ENCODE peak calls at places on chromosomes 12 and 14, in eight cellular contexts. One of them, this sample, is unnamed.
A peak's percentile ranks its signal among the peaks of the same experiment; 100 is the strongest.

GRCh38 chr14:50835280-50835679 is 4.3 kb upstream of the NIN start:
- DNase-seq in spleen: no peak
- DNase-seq in AG09309: no peak
- DNase-seq in uterus: no peak
- DNase-seq in stomach: no peak
- DNase-seq in endothelial cell: no peak
- DNase-seq in MCF 10A: no peak
- DNase-seq in Caco-2: no peak
- DNase-seq in this sample: no peak

GRCh38 chr12:120230326-120230973 is 29.5 kb upstream of the RPLP0 start:
- DNase-seq in spleen: no peak
- DNase-seq in endothelial cell: no peak
- DNase-seq in Caco-2: peak; percentile 86
- DNase-seq in MCF 10A: peak; percentile 86
- DNase-seq in uterus: peak; percentile 88
- DNase-seq in stomach: peak; percentile 51
- DNase-seq in AG09309: peak; percentile 73
- DNase-seq in this sample: no peak

GRCh38 chr12:28089363-28089762 is 100.9 kb upstream of the CCDC91 start:
- DNase-seq in endothelial cell: no peak
- DNase-seq in uterus: no peak
- DNase-seq in Caco-2: no peak
- DNase-seq in spleen: no peak
- DNase-seq in AG09309: no peak
- DNase-seq in MCF 10A: peak; percentile 51
- DNase-seq in stomach: no peak
- DNase-seq in this sample: no peak

GRCh38 chr14:23831591-23831990 is 122.0 kb upstream of the DHRS4 start:
- DNase-seq in spleen: no peak
- DNase-seq in stomach: no peak
- DNase-seq in AG09309: no peak
- DNase-seq in uterus: no peak
- DNase-seq in endothelial cell: no peak
- DNase-seq in MCF 10A: no peak
- DNase-seq in Caco-2: no peak
- DNase-seq in this sample: no peak

GRCh38 chr12:14771651-14772137 is 31.6 kb downstream of the WBP11 start:
- DNase-seq in stomach: no peak
- DNase-seq in spleen: no peak
- DNase-seq in MCF 10A: no peak
- DNase-seq in Caco-2: no peak
- DNase-seq in uterus: no peak
- DNase-seq in AG09309: no peak
- DNase-seq in endothelial cell: peak; percentile 17
- DNase-seq in this sample: no peak

GRCh38 chr14:89630096-89630829 is 213.2 kb upstream of the FOXN3 start:
- DNase-seq in uterus: no peak
- DNase-seq in stomach: no peak
- DNase-seq in MCF 10A: no peak
- DNase-seq in spleen: no peak
- DNase-seq in Caco-2: no peak
- DNase-seq in AG09309: no peak
- DNase-seq in endothelial cell: no peak
- DNase-seq in this sample: no peak

GRCh38 chr12:123761841-123762714 is at the start of gene DNAH10:
- DNase-seq in stomach: no peak
- DNase-seq in AG09309: no peak
- DNase-seq in MCF 10A: no peak
- DNase-seq in uterus: no peak
- DNase-seq in Caco-2: peak; percentile 90
- DNase-seq in endothelial cell: peak; percentile 82
- DNase-seq in spleen: peak; percentile 87
- DNase-seq in this sample: no peak

GRCh38 chr14:31206536-31207286 is 882 bp downstream of the HECTD1 start:
- DNase-seq in AG09309: no peak
- DNase-seq in MCF 10A: peak; percentile 44
- DNase-seq in uterus: no peak
- DNase-seq in spleen: peak; percentile 90
- DNase-seq in Caco-2: peak; percentile 51
- DNase-seq in stomach: peak; percentile 50
- DNase-seq in endothelial cell: peak; percentile 50
- DNase-seq in this sample: peak; percentile 90

GRCh38 chr14:82447586-82447985 is 913.9 kb upstream of the SEL1L start:
- DNase-seq in spleen: no peak
- DNase-seq in endothelial cell: no peak
- DNase-seq in MCF 10A: peak; percentile 3
- DNase-seq in stomach: no peak
- DNase-seq in AG09309: no peak
- DNase-seq in uterus: no peak
- DNase-seq in Caco-2: peak; percentile 25
- DNase-seq in this sample: no peak

GRCh38 chr12:110528277-110528839 is 26.2 kb downstream of the RAD9B start:
- DNase-seq in stomach: no peak
- DNase-seq in spleen: no peak
- DNase-seq in MCF 10A: no peak
- DNase-seq in endothelial cell: no peak
- DNase-seq in AG09309: no peak
- DNase-seq in uterus: no peak
- DNase-seq in Caco-2: no peak
- DNase-seq in this sample: no peak

GRCh38 chr14:55739967-55740707 is 160.1 kb downstream of the KTN1 start:
- DNase-seq in AG09309: no peak
- DNase-seq in MCF 10A: no peak
- DNase-seq in endothelial cell: no peak
- DNase-seq in Caco-2: no peak
- DNase-seq in uterus: no peak
- DNase-seq in spleen: no peak
- DNase-seq in stomach: no peak
- DNase-seq in this sample: no peak

GRCh38 chr12:97948591-97948990 is 486.0 kb downstream of the RMST start:
- DNase-seq in stomach: no peak
- DNase-seq in Caco-2: no peak
- DNase-seq in uterus: no peak
- DNase-seq in AG09309: no peak
- DNase-seq in MCF 10A: no peak
- DNase-seq in spleen: no peak
- DNase-seq in endothelial cell: no peak
- DNase-seq in this sample: no peak

GRCh38 chr12:60257063-60257462 is 661.2 kb downstream of the SLC16A7 start:
- DNase-seq in endothelial cell: no peak
- DNase-seq in stomach: no peak
- DNase-seq in MCF 10A: peak; percentile 43
- DNase-seq in AG09309: peak; percentile 41
- DNase-seq in Caco-2: peak; percentile 35
- DNase-seq in uterus: no peak
- DNase-seq in spleen: no peak
- DNase-seq in this sample: no peak

GRCh38 chr12:112386726-112387125 is 4.5 kb upstream of the HECTD4 start:
- DNase-seq in endothelial cell: no peak
- DNase-seq in AG09309: peak; percentile 61
- DNase-seq in MCF 10A: no peak
- DNase-seq in Caco-2: no peak
- DNase-seq in uterus: no peak
- DNase-seq in stomach: no peak
- DNase-seq in spleen: no peak
- DNase-seq in this sample: no peak

GRCh38 chr12:29734299-29734698 is 49.4 kb downstream of the TMTC1 start:
- DNase-seq in MCF 10A: no peak
- DNase-seq in spleen: no peak
- DNase-seq in AG09309: no peak
- DNase-seq in Caco-2: no peak
- DNase-seq in endothelial cell: no peak
- DNase-seq in stomach: no peak
- DNase-seq in uterus: no peak
- DNase-seq in this sample: no peak

GRCh38 chr12:126067930-126068329 is 1002.7 kb downstream of the AACS start:
- DNase-seq in MCF 10A: no peak
- DNase-seq in AG09309: no peak
- DNase-seq in Caco-2: no peak
- DNase-seq in spleen: no peak
- DNase-seq in uterus: no peak
- DNase-seq in endothelial cell: no peak
- DNase-seq in stomach: no peak
- DNase-seq in this sample: no peak

GRCh38 chr12:93154753-93155475 is 222.8 kb upstream of the NUDT4 start:
- DNase-seq in AG09309: no peak
- DNase-seq in stomach: no peak
- DNase-seq in spleen: no peak
- DNase-seq in uterus: no peak
- DNase-seq in Caco-2: peak; percentile 68
- DNase-seq in endothelial cell: no peak
- DNase-seq in MCF 10A: peak; percentile 24
- DNase-seq in this sample: no peak

GRCh38 chr12:31849090-31849687 is 110.0 kb upstream of the RESF1 start:
- DNase-seq in Caco-2: peak; percentile 68
- DNase-seq in spleen: no peak
- DNase-seq in AG09309: no peak
- DNase-seq in uterus: no peak
- DNase-seq in endothelial cell: no peak
- DNase-seq in stomach: no peak
- DNase-seq in MCF 10A: peak; percentile 49
- DNase-seq in this sample: no peak

GRCh38 chr12:41663487-41664258 is 475.6 kb downstream of the PDZRN4 start:
- DNase-seq in MCF 10A: peak; percentile 24
- DNase-seq in Caco-2: peak; percentile 25
- DNase-seq in spleen: no peak
- DNase-seq in AG09309: no peak
- DNase-seq in endothelial cell: peak; percentile 9
- DNase-seq in stomach: no peak
- DNase-seq in uterus: no peak
- DNase-seq in this sample: no peak

GRCh38 chr14:96215845-96216244 is 11.2 kb downstream of the BDKRB2 start:
- DNase-seq in uterus: no peak
- DNase-seq in Caco-2: no peak
- DNase-seq in endothelial cell: no peak
- DNase-seq in spleen: no peak
- DNase-seq in MCF 10A: peak; percentile 68
- DNase-seq in AG09309: no peak
- DNase-seq in stomach: no peak
- DNase-seq in this sample: no peak

GRCh38 chr12:69410571-69410970 is 51.0 kb downstream of the YEATS4 start:
- DNase-seq in Caco-2: no peak
- DNase-seq in MCF 10A: no peak
- DNase-seq in uterus: no peak
- DNase-seq in spleen: no peak
- DNase-seq in endothelial cell: no peak
- DNase-seq in AG09309: peak; percentile 65
- DNase-seq in stomach: no peak
- DNase-seq in this sample: no peak

GRCh38 chr14:101591121-101591520 is 29.8 kb downstream of the DIO3 start:
- DNase-seq in MCF 10A: no peak
- DNase-seq in spleen: peak; percentile 69
- DNase-seq in AG09309: no peak
- DNase-seq in endothelial cell: no peak
- DNase-seq in stomach: peak; percentile 21
- DNase-seq in uterus: no peak
- DNase-seq in Caco-2: no peak
- DNase-seq in this sample: peak; percentile 84

DNA sequence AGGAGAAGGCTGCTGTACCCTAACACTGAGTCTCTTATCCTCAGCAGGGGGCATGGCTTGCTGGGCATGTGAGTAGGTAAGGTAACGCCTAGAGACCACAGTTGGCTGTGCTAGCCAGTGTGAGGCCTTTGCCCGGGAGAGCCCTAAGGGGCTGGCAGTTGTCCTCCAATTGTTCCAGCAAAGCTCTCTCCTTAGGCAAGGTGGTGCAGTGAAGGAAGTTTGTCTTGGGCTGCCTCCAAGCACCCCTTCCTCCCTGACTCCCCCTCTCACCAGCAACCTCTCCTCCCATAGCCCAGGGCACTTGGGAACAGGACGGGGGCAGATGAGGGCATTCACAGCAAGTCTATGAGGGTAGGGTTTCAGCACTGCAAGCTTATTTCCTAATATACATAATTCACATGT is 23.0 kb downstream of the LACRT start:
- DNase-seq in uterus: no peak
- DNase-seq in AG09309: no peak
- DNase-seq in spleen: no peak
- DNase-seq in stomach: no peak
- DNase-seq in MCF 10A: peak; percentile 68
- DNase-seq in Caco-2: no peak
- DNase-seq in endothelial cell: no peak
- DNase-seq in this sample: no peak
- TF ChIP-seq CTCF in uterus: no peak
- TF ChIP-seq CTCF in AG09309: no peak
- TF ChIP-seq CTCF in spleen: no peak
- TF ChIP-seq CTCF in stomach: no peak
- TF ChIP-seq CTCF in MCF 10A: no peak
- TF ChIP-seq CTCF in Caco-2: no peak
- TF ChIP-seq CTCF in endothelial cell: no peak
- TF ChIP-seq CTCF in this sample: no peak

DNA sequence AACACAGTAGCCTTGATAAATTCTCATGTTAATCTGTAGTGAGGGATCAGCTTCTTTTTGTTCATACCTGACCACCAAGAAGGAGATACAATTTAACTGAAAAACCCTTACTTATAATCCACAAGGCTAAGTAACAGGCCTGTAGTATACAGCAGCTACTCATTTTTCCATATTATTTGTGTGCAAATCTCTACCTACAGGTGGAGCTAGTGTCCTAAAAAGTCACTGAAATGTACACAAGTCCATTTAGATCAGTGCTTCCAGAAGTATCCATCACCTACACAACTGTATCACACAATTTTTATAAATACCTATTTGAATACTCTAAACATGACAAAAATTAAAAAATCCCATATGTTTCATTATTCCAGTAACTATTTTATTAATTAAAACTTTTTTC is 173.2 kb downstream of the SLC35F4 start:
- DNase-seq in Caco-2: peak; percentile 28
- DNase-seq in stomach: no peak
- DNase-seq in AG09309: peak; percentile 33
- DNase-seq in MCF 10A: peak; percentile 69
- DNase-seq in uterus: no peak
- DNase-seq in endothelial cell: no peak
- DNase-seq in spleen: no peak
- DNase-seq in this sample: no peak
- TF ChIP-seq CTCF in Caco-2: peak; percentile 41
- TF ChIP-seq CTCF in stomach: no peak
- TF ChIP-seq CTCF in AG09309: peak; percentile 58
- TF ChIP-seq CTCF in MCF 10A: peak; percentile 80
- TF ChIP-seq CTCF in uterus: no peak
- TF ChIP-seq CTCF in endothelial cell: no peak
- TF ChIP-seq CTCF in spleen: no peak
- TF ChIP-seq CTCF in this sample: peak; percentile 79

GRCh38 chr14:67280506-67280905 is 39.3 kb downstream of the PALS1 start:
- DNase-seq in MCF 10A: no peak
- DNase-seq in stomach: no peak
- DNase-seq in uterus: no peak
- DNase-seq in Caco-2: no peak
- DNase-seq in endothelial cell: no peak
- DNase-seq in spleen: no peak
- DNase-seq in AG09309: no peak
- DNase-seq in this sample: no peak

GRCh38 chr14:67285876-67286452 is 44.7 kb downstream of the PALS1 start:
- DNase-seq in MCF 10A: peak; percentile 45
- DNase-seq in uterus: no peak
- DNase-seq in AG09309: peak; percentile 31
- DNase-seq in stomach: no peak
- DNase-seq in spleen: no peak
- DNase-seq in Caco-2: peak; percentile 25
- DNase-seq in endothelial cell: no peak
- DNase-seq in this sample: no peak
- TF ChIP-seq CTCF in MCF 10A: peak; percentile 55
- TF ChIP-seq CTCF in uterus: peak; percentile 69
- TF ChIP-seq CTCF in AG09309: no peak
- TF ChIP-seq CTCF in stomach: no peak
- TF ChIP-seq CTCF in spleen: peak; percentile 59
- TF ChIP-seq CTCF in Caco-2: peak; percentile 37
- TF ChIP-seq CTCF in endothelial cell: peak; percentile 78
- TF ChIP-seq CTCF in this sample: peak; percentile 90

GRCh38 chr14:69580009-69580577 is 5.4 kb upstream of the CCDC177 start:
- DNase-seq in uterus: no peak
- DNase-seq in AG09309: peak; percentile 94
- DNase-seq in endothelial cell: peak; percentile 63
- DNase-seq in Caco-2: peak; percentile 73
- DNase-seq in stomach: peak; percentile 30
- DNase-seq in MCF 10A: peak; percentile 90
- DNase-seq in spleen: no peak
- DNase-seq in this sample: no peak
- TF ChIP-seq CTCF in uterus: no peak
- TF ChIP-seq CTCF in AG09309: peak; percentile 72
- TF ChIP-seq CTCF in endothelial cell: peak; percentile 65
- TF ChIP-seq CTCF in Caco-2: peak; percentile 77
- TF ChIP-seq CTCF in stomach: no peak
- TF ChIP-seq CTCF in MCF 10A: peak; percentile 49
- TF ChIP-seq CTCF in spleen: peak; percentile 16
- TF ChIP-seq CTCF in this sample: peak; percentile 74